ENCODE peak calls at places on chromosomes 4 and X, in eight cellular contexts. T is adipocyte, F is PC-9, W is ovary, M is IMR-90, I is heart right ventricle, J is mucosa of descending colon, A is psoas muscle. R is an unnamed sample.

GRCh38 chrX:3777416-3777815 is 64.0 kb upstream of the PRKX start:
- DNase-seq in W (no peak), M (no peak), F (no peak), I (no peak), J (no peak), A (no peak), T (no peak), R (no peak)

GRCh38 chr4:183588169-183588675 is 70.8 kb downstream of the RWDD4 start:
- DNase-seq in W (no peak), A (peak; percentile 74), F (no peak), M (peak; percentile 51), J (no peak), I (no peak), T (peak; percentile 8), R (no peak)

GRCh38 chr4:140982613-140983340 is 150.5 kb downstream of the RNF150 start:
- DNase-seq in I (no peak), M (peak; percentile 41), A (no peak), F (no peak), J (no peak), T (no peak), W (no peak), R (no peak)

GRCh38 chr4:8321220-8321619 is 51.7 kb downstream of the HTRA3 start:
- DNase-seq in J (no peak), M (no peak), T (no peak), W (no peak), I (no peak), F (no peak), A (no peak), R (no peak)

GRCh38 chrX:37825225-37825842 is 22.0 kb downstream of the DYNLT3 start:
- DNase-seq in A (no peak), J (no peak), I (no peak), W (peak; percentile 18), T (peak; percentile 67), F (no peak), M (peak; percentile 38), R (no peak)

GRCh38 chrX:134717698-134718328 is 59.5 kb upstream of the PLAC1 start:
- DNase-seq in I (no peak), A (no peak), J (no peak), T (peak; percentile 28), M (peak; percentile 68), W (no peak), F (no peak), R (no peak)

GRCh38 chrX:147803948-147804347 is 107.8 kb upstream of the FMR1 start:
- DNase-seq in T (peak; percentile 9), F (no peak), M (no peak), W (no peak), J (no peak), A (no peak), I (no peak), R (no peak)

GRCh38 chr4:14650127-14650526 is 352.2 kb upstream of the CPEB2 start:
- DNase-seq in T (peak; percentile 22), A (no peak), W (no peak), F (no peak), I (no peak), M (peak; percentile 1), J (no peak), R (no peak)

GRCh38 chr4:46016306-46016705 is 107.5 kb downstream of the GABRG1 start:
- DNase-seq in W (no peak), A (no peak), I (no peak), J (no peak), T (peak; percentile 23), M (no peak), F (no peak), R (no peak)

GRCh38 chr4:144591401-144591800 is 54.6 kb upstream of the HHIP start:
- DNase-seq in W (no peak), J (peak; percentile 47), A (no peak), F (peak; percentile 48), M (peak; percentile 89), I (no peak), T (peak; percentile 78), R (no peak)

GRCh38 chr4:69054578-69055200 is 41.6 kb upstream of the UGT2B7 start:
- DNase-seq in W (no peak), J (no peak), F (peak; percentile 18), I (no peak), M (peak; percentile 87), A (no peak), T (peak; percentile 59), R (no peak)

GRCh38 chrX:26234177-26234576 is 18.2 kb downstream of the MAGEB5 start:
- DNase-seq in J (no peak), T (no peak), A (no peak), W (no peak), I (no peak), F (no peak), M (no peak), R (no peak)
- H3K36me3 ChIP-seq in J (no peaks in the 10 kb centered on the region), T (no peaks in the 10 kb centered on the region), A (no peaks in the 10 kb centered on the region), W (no peaks in the 10 kb centered on the region), I (no peaks in the 10 kb centered on the region), F (no peaks in the 10 kb centered on the region), M (no peaks in the 10 kb centered on the region), R (no peaks in the 10 kb centered on the region)

DNA sequence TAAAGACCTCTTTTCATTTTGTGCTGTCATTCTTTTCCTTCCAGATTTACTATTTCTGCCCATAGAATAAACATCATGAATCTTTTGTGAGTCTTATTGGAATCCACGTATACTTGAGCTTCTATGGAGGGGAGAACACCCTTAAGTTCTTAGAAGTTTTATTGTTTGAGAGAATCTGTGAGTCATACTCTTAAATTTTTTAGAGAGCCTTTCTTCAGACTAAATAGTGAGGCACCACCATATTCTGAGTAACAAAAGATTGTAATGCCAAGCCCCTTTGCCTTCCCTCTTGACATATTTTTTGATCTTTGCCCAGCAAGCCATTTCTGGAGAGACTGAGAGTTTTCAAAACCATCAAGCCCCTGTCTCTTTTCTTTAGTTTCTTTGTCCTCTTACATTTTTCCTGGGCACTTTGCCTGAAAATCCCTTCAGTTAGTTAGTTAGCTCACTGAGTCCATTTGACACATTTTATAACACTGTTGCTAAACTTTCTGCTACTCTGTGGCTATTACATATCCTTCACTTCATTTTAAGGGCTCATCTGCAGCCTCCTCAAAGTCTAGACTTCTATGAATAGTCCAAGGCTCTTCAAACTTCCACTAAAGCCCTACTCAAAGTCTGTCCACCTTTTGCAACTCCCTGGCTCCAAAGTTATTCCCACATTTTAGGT is 65.3 kb upstream of the NDUFC1 start:
- DNase-seq in T (peak; percentile 39), F (no peak), A (no peak), J (no peak), W (no peak), M (peak; percentile 81), I (no peak), R (no peak)
- H3K36me3 ChIP-seq in T (peaks cover 38% of the 10 kb centered on the region), F (peaks cover 5% of the 10 kb centered on the region), A (peaks cover 2% of the 10 kb centered on the region), J (no peaks in the 10 kb centered on the region), W (no peaks in the 10 kb centered on the region), M (peaks cover 15% of the 10 kb centered on the region), I (no peaks in the 10 kb centered on the region), R (peaks cover 68% of the 10 kb centered on the region)

GRCh38 chr4:5800496-5800895 is 89.5 kb downstream of the EVC start:
- DNase-seq in A (no peak), F (no peak), M (no peak), J (no peak), T (no peak), I (no peak), W (no peak), R (no peak)
- H3K36me3 ChIP-seq in A (no peaks in the 10 kb centered on the region), F (no peaks in the 10 kb centered on the region), M (peaks cover 68% of the 10 kb centered on the region), J (no peaks in the 10 kb centered on the region), T (peaks cover 87% of the 10 kb centered on the region), I (no peaks in the 10 kb centered on the region), W (no peaks in the 10 kb centered on the region), R (peaks cover 42% of the 10 kb centered on the region)

GRCh38 chrX:155923200-155923599 is 42.1 kb downstream of the VAMP7 start:
- DNase-seq in M (no peak), W (no peak), J (no peak), A (no peak), I (no peak), F (no peak), T (no peak), R (no peak)
- H3K36me3 ChIP-seq in M (peaks cover 2% of the 10 kb centered on the region), W (no peaks in the 10 kb centered on the region), J (no peaks in the 10 kb centered on the region), A (no peaks in the 10 kb centered on the region), I (no peaks in the 10 kb centered on the region), F (no peaks in the 10 kb centered on the region), T (peaks cover 51% of the 10 kb centered on the region), R (peaks cover 27% of the 10 kb centered on the region)

GRCh38 chrX:46218373-46218772 is 326.8 kb downstream of the ZNF674 start:
- DNase-seq in A (no peak), J (no peak), F (no peak), W (no peak), M (no peak), I (no peak), T (no peak), R (no peak)
- H3K36me3 ChIP-seq in A (no peaks in the 10 kb centered on the region), J (no peaks in the 10 kb centered on the region), F (no peaks in the 10 kb centered on the region), W (no peaks in the 10 kb centered on the region), M (no peaks in the 10 kb centered on the region), I (no peaks in the 10 kb centered on the region), T (no peaks in the 10 kb centered on the region), R (no peaks in the 10 kb centered on the region)